ENCODE peak calls at places on chromosome 18, in eight cellular contexts. One of them, this sample, is unnamed.
A peak's percentile ranks its signal among the peaks of the same experiment; 100 is the strongest.

GRCh38 chr18:35389095-35389618 is 12.0 kb upstream of the ZNF396 start:
- DNase-seq in psoas muscle: no peak
- DNase-seq in IMR-90: peak; percentile 68
- DNase-seq in right lobe of liver: no peak
- DNase-seq in neural progenitor cell: no peak
- DNase-seq in endodermal cell: no peak
- DNase-seq in spleen: no peak
- DNase-seq in tibial nerve: no peak
- DNase-seq in this sample: no peak

GRCh38 chr18:79903071-79903635 is 48.3 kb downstream of the SLC66A2 start:
- DNase-seq in psoas muscle: peak; percentile 55
- DNase-seq in IMR-90: no peak
- DNase-seq in right lobe of liver: peak; percentile 41
- DNase-seq in neural progenitor cell: no peak
- DNase-seq in endodermal cell: peak; percentile 35
- DNase-seq in spleen: peak; percentile 60
- DNase-seq in tibial nerve: no peak
- DNase-seq in this sample: no peak

GRCh38 chr18:3356614-3357013 is 93.4 kb upstream of the TGIF1 start:
- DNase-seq in psoas muscle: no peak
- DNase-seq in IMR-90: no peak
- DNase-seq in right lobe of liver: no peak
- DNase-seq in neural progenitor cell: no peak
- DNase-seq in endodermal cell: no peak
- DNase-seq in spleen: no peak
- DNase-seq in tibial nerve: no peak
- DNase-seq in this sample: no peak

GRCh38 chr18:44701227-44701626 is 20.5 kb downstream of the SETBP1 start:
- DNase-seq in psoas muscle: no peak
- DNase-seq in IMR-90: no peak
- DNase-seq in right lobe of liver: no peak
- DNase-seq in neural progenitor cell: no peak
- DNase-seq in endodermal cell: no peak
- DNase-seq in spleen: no peak
- DNase-seq in tibial nerve: no peak
- DNase-seq in this sample: peak; percentile 39

GRCh38 chr18:10114727-10115463 is 201.1 kb downstream of the VAPA start:
- DNase-seq in psoas muscle: no peak
- DNase-seq in IMR-90: no peak
- DNase-seq in right lobe of liver: no peak
- DNase-seq in neural progenitor cell: no peak
- DNase-seq in endodermal cell: peak; percentile 40
- DNase-seq in spleen: no peak
- DNase-seq in tibial nerve: no peak
- DNase-seq in this sample: no peak

GRCh38 chr18:74139888-74140287 is 7.7 kb downstream of the FBXO15 start:
- DNase-seq in psoas muscle: no peak
- DNase-seq in IMR-90: peak; percentile 87
- DNase-seq in right lobe of liver: no peak
- DNase-seq in neural progenitor cell: no peak
- DNase-seq in endodermal cell: no peak
- DNase-seq in spleen: no peak
- DNase-seq in tibial nerve: no peak
- DNase-seq in this sample: no peak

GRCh38 chr18:58305792-58306191 is 261.8 kb downstream of the NEDD4L start:
- DNase-seq in psoas muscle: no peak
- DNase-seq in IMR-90: no peak
- DNase-seq in right lobe of liver: no peak
- DNase-seq in neural progenitor cell: no peak
- DNase-seq in endodermal cell: no peak
- DNase-seq in spleen: no peak
- DNase-seq in tibial nerve: no peak
- DNase-seq in this sample: no peak

GRCh38 chr18:74950479-74950878 is 258.5 kb downstream of the PTGR3 start:
- DNase-seq in psoas muscle: no peak
- DNase-seq in IMR-90: no peak
- DNase-seq in right lobe of liver: no peak
- DNase-seq in neural progenitor cell: no peak
- DNase-seq in endodermal cell: no peak
- DNase-seq in spleen: no peak
- DNase-seq in tibial nerve: no peak
- DNase-seq in this sample: no peak

GRCh38 chr18:74060511-74061028 is 87.1 kb downstream of the FBXO15 start:
- DNase-seq in psoas muscle: no peak
- DNase-seq in IMR-90: no peak
- DNase-seq in right lobe of liver: no peak
- DNase-seq in neural progenitor cell: no peak
- DNase-seq in endodermal cell: no peak
- DNase-seq in spleen: no peak
- DNase-seq in tibial nerve: no peak
- DNase-seq in this sample: no peak

GRCh38 chr18:51009071-51009470 is 20.9 kb upstream of the SMAD4 start:
- DNase-seq in psoas muscle: no peak
- DNase-seq in IMR-90: peak; percentile 21
- DNase-seq in right lobe of liver: no peak
- DNase-seq in neural progenitor cell: no peak
- DNase-seq in endodermal cell: no peak
- DNase-seq in spleen: no peak
- DNase-seq in tibial nerve: no peak
- DNase-seq in this sample: no peak

GRCh38 chr18:28407681-28408080 is 230.8 kb upstream of the CDH2 start:
- DNase-seq in psoas muscle: no peak
- DNase-seq in IMR-90: no peak
- DNase-seq in right lobe of liver: no peak
- DNase-seq in neural progenitor cell: no peak
- DNase-seq in endodermal cell: no peak
- DNase-seq in spleen: no peak
- DNase-seq in tibial nerve: no peak
- DNase-seq in this sample: no peak

GRCh38 chr18:70415823-70416488 is 127.1 kb downstream of the SOCS6 start:
- DNase-seq in psoas muscle: no peak
- DNase-seq in IMR-90: no peak
- DNase-seq in right lobe of liver: no peak
- DNase-seq in neural progenitor cell: no peak
- DNase-seq in endodermal cell: peak; percentile 67
- DNase-seq in spleen: no peak
- DNase-seq in tibial nerve: no peak
- DNase-seq in this sample: no peak

GRCh38 chr18:74419761-74420160 is 37.3 kb downstream of the DIPK1C start:
- DNase-seq in psoas muscle: no peak
- DNase-seq in IMR-90: no peak
- DNase-seq in right lobe of liver: no peak
- DNase-seq in neural progenitor cell: no peak
- DNase-seq in endodermal cell: no peak
- DNase-seq in spleen: no peak
- DNase-seq in tibial nerve: no peak
- DNase-seq in this sample: no peak

DNA sequence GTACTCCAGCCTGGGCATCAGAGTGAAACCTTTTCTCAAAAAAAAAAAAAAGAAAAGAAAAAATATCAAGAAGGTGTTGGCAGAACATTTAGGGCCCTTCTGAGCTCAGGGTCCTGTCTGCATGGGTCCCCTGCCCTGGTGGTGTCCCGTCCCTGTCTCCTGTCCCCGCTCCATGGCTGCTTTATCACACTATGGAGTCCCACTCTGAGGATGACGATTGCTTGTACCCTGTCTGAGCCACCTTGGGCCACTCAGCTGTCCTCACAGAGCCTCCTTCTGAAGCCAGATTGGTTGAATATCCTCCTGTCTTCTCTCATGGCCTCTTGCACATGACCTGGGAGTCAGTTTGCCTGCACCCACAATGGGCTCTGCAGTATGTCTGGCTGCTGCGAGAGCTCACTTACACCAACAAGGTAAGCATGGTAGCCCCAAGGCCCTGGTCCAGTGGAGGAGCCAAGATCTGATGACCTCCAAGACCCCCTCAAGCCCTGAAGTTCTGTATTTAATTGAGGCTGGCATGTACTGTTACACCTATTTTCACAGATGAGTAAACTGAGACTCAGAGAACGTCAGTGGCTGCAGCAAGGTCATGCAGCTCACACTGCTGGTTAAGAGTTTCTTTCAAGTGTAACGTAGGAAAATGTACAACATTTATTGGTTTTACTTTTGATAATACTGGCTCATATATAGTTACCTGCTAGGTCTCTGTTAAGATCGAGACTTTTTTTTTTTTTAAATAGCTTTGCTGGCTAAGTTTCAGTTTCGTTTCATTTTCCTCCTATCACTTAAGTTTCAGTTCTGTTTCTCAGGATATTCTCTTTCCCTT is 16.9 kb upstream of the ZCCHC2 start:
- DNase-seq in psoas muscle: no peak
- DNase-seq in IMR-90: no peak
- DNase-seq in right lobe of liver: no peak
- DNase-seq in neural progenitor cell: no peak
- DNase-seq in endodermal cell: no peak
- DNase-seq in spleen: peak; percentile 76
- DNase-seq in tibial nerve: no peak
- DNase-seq in this sample: no peak
- H3K27ac ChIP-seq in psoas muscle: peak overlapping the region; percentile 33
- H3K27ac ChIP-seq in IMR-90: no peak overlapping the region
- H3K27ac ChIP-seq in right lobe of liver: peak overlapping the region; percentile 83
- H3K27ac ChIP-seq in neural progenitor cell: no peak overlapping the region
- H3K27ac ChIP-seq in endodermal cell: no peak overlapping the region
- H3K27ac ChIP-seq in spleen: peak overlapping the region; percentile 71
- H3K27ac ChIP-seq in tibial nerve: peak overlapping the region; percentile 55
- H3K27ac ChIP-seq in this sample: peak overlapping the region; percentile 54

GRCh38 chr18:54830260-54830659 is 2.0 kb downstream of the RAB27B start:
- DNase-seq in psoas muscle: no peak
- DNase-seq in IMR-90: no peak
- DNase-seq in right lobe of liver: no peak
- DNase-seq in neural progenitor cell: no peak
- DNase-seq in endodermal cell: no peak
- DNase-seq in spleen: no peak
- DNase-seq in tibial nerve: no peak
- DNase-seq in this sample: no peak
- H3K27ac ChIP-seq in psoas muscle: no peak overlapping the region
- H3K27ac ChIP-seq in IMR-90: no peak overlapping the region
- H3K27ac ChIP-seq in right lobe of liver: no peak overlapping the region
- H3K27ac ChIP-seq in neural progenitor cell: no peak overlapping the region
- H3K27ac ChIP-seq in endodermal cell: no peak overlapping the region
- H3K27ac ChIP-seq in spleen: no peak overlapping the region
- H3K27ac ChIP-seq in tibial nerve: no peak overlapping the region
- H3K27ac ChIP-seq in this sample: no peak overlapping the region

DNA sequence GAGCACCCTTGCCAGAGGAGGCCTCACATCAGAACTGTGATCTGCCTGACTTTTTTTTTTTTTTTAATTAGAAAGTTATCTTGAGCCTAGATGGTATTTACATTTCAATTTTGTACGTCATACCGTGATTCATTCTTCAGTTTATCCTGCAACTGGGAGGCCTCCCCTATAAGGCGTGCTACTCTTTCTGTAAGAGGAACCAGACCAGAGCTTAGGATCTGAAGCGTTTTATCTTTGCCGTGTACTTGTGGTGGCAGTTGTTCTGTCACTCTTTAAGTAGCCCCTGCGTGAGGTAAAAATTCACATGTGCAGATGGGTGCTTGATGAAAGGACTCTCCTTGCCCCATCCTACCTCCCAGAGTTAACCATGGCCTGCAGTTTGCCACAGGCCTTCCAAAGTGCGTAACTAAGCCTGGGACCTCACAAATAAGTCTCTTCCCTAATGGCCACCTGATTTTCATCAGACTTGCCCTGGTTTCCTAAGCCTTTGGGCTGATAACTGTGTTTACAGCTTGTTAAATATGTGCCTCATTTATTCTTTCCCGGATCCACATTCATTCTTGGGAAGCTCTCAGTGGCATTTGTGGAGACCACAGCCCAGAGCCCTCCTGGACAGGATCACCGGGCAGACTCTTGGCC is 96.0 kb downstream of the MTCL1 start:
- DNase-seq in psoas muscle: no peak
- DNase-seq in IMR-90: peak; percentile 98
- DNase-seq in right lobe of liver: no peak
- DNase-seq in neural progenitor cell: no peak
- DNase-seq in endodermal cell: no peak
- DNase-seq in spleen: no peak
- DNase-seq in tibial nerve: no peak
- DNase-seq in this sample: no peak
- H3K27ac ChIP-seq in psoas muscle: no peak overlapping the region
- H3K27ac ChIP-seq in IMR-90: peak overlapping the region; percentile 95
- H3K27ac ChIP-seq in right lobe of liver: no peak overlapping the region
- H3K27ac ChIP-seq in neural progenitor cell: peak overlapping the region; percentile 77
- H3K27ac ChIP-seq in endodermal cell: no peak overlapping the region
- H3K27ac ChIP-seq in spleen: no peak overlapping the region
- H3K27ac ChIP-seq in tibial nerve: no peak overlapping the region
- H3K27ac ChIP-seq in this sample: no peak overlapping the region

GRCh38 chr18:55503167-55503820 is 84.7 kb downstream of the TCF4 start:
- DNase-seq in psoas muscle: no peak
- DNase-seq in IMR-90: peak; percentile 45
- DNase-seq in right lobe of liver: no peak
- DNase-seq in neural progenitor cell: no peak
- DNase-seq in endodermal cell: no peak
- DNase-seq in spleen: no peak
- DNase-seq in tibial nerve: no peak
- DNase-seq in this sample: no peak
- H3K27ac ChIP-seq in psoas muscle: no peak overlapping the region
- H3K27ac ChIP-seq in IMR-90: no peak overlapping the region
- H3K27ac ChIP-seq in right lobe of liver: no peak overlapping the region
- H3K27ac ChIP-seq in neural progenitor cell: no peak overlapping the region
- H3K27ac ChIP-seq in endodermal cell: peak overlapping the region; percentile 42
- H3K27ac ChIP-seq in spleen: no peak overlapping the region
- H3K27ac ChIP-seq in tibial nerve: no peak overlapping the region
- H3K27ac ChIP-seq in this sample: no peak overlapping the region